ENCODE peak calls at places on chromosomes 2 and 18, in nine cellular contexts. Z is fibroblast of lung, X is fibroblast of pulmonary artery, L is CD14-positive monocyte, N is MCF 10A, I is PC-9, Y is adrenal gland, M is AG10803, R is pancreas. S is an unnamed sample.

GRCh38 chr2:48723125-48723524 is 32.4 kb downstream of the LHCGR start:
- DNase-seq in Z (peak), X (peak), L (no peak), N (no peak), I (no peak), Y (no peak), M (peak), R (no peak), S (no peak)

GRCh38 chr2:111944536-111945210 is 46.3 kb downstream of the MERTK start:
- DNase-seq in Z (no peak), X (no peak), L (no peak), N (no peak), I (no peak), Y (no peak), M (no peak), R (no peak), S (no peak)

GRCh38 chr2:195363496-195363895 is 293.5 kb upstream of the SLC39A10 start:
- DNase-seq in Z (peak), X (peak), L (no peak), N (peak), I (no peak), Y (no peak), M (peak), R (no peak), S (no peak)

GRCh38 chr2:44889118-44889517 is 52.4 kb upstream of the SIX3 start:
- DNase-seq in Z (no peak), X (no peak), L (no peak), N (no peak), I (no peak), Y (no peak), M (no peak), R (no peak), S (no peak)

GRCh38 chr18:58579561-58580047 is 49.3 kb downstream of the ALPK2 start:
- DNase-seq in Z (peak), X (peak), L (no peak), N (peak), I (no peak), Y (no peak), M (peak), R (no peak), S (no peak)

GRCh38 chr2:67561411-67561965 is 164.4 kb downstream of the ETAA1 start:
- DNase-seq in Z (peak), X (peak), L (no peak), N (peak), I (no peak), Y (peak), M (no peak), R (peak), S (peak)

GRCh38 chr2:46979611-46980010 is 64.0 kb upstream of the MCFD2 start:
- DNase-seq in Z (no peak), X (no peak), L (peak), N (no peak), I (no peak), Y (no peak), M (no peak), R (no peak), S (no peak)

GRCh38 chr2:209351636-209352035 is 72.2 kb upstream of the MAP2 start:
- DNase-seq in Z (peak), X (no peak), L (no peak), N (no peak), I (no peak), Y (no peak), M (peak), R (no peak), S (no peak)

GRCh38 chr2:96888082-96889011 is 18.5 kb upstream of the SEMA4C start:
- DNase-seq in Z (no peak), X (no peak), L (no peak), N (no peak), I (peak), Y (no peak), M (no peak), R (peak), S (peak)

GRCh38 chr2:126496493-126496892 is 159.5 kb upstream of the GYPC start:
- DNase-seq in Z (no peak), X (no peak), L (no peak), N (no peak), I (no peak), Y (no peak), M (no peak), R (no peak), S (no peak)

GRCh38 chr18:24068945-24069693 is 54.6 kb downstream of the TTC39C start:
- DNase-seq in Z (no peak), X (no peak), L (no peak), N (no peak), I (no peak), Y (no peak), M (peak), R (no peak), S (no peak)

GRCh38 chr2:182594286-182594685 is 121.8 kb upstream of the DNAJC10 start:
- DNase-seq in Z (peak), X (peak), L (no peak), N (no peak), I (peak), Y (no peak), M (peak), R (no peak), S (no peak)

GRCh38 chr2:197191177-197191947 is 119.2 kb downstream of the ANKRD44 start:
- DNase-seq in Z (no peak), X (peak), L (no peak), N (peak), I (peak), Y (no peak), M (peak), R (no peak), S (peak)

GRCh38 chr2:88590998-88591613 is 36.2 kb downstream of the EIF2AK3 start:
- DNase-seq in Z (peak), X (peak), L (no peak), N (peak), I (peak), Y (peak), M (peak), R (peak), S (peak)

GRCh38 chr2:215357660-215358059 is 45.8 kb downstream of the ATIC start:
- DNase-seq in Z (no peak), X (peak), L (no peak), N (no peak), I (no peak), Y (no peak), M (peak), R (no peak), S (no peak)

GRCh38 chr18:13409997-13410396 is 191.4 kb downstream of the LDLRAD4 start:
- DNase-seq in Z (no peak), X (no peak), L (no peak), N (no peak), I (no peak), Y (no peak), M (no peak), R (no peak), S (no peak)

GRCh38 chr2:240351826-240352426 is 83.5 kb upstream of the GPC1 start:
- DNase-seq in Z (no peak), X (no peak), L (no peak), N (no peak), I (no peak), Y (no peak), M (no peak), R (no peak), S (no peak)

GRCh38 chr2:237691908-237692600 is 64.7 kb downstream of the LRRFIP1 start:
- DNase-seq in Z (peak), X (peak), L (peak), N (peak), I (peak), Y (peak), M (peak), R (peak), S (peak)

GRCh38 chr2:108594132-108594981 is 60.1 kb downstream of the LIMS1 start:
- DNase-seq in Z (peak), X (peak), L (peak), N (peak), I (peak), Y (no peak), M (peak), R (no peak), S (peak)

GRCh38 chr2:127174176-127174575 is 45.9 kb downstream of the CYP27C1 start:
- DNase-seq in Z (peak), X (peak), L (no peak), N (peak), I (peak), Y (no peak), M (no peak), R (no peak), S (peak)

GRCh38 chr18:67402543-67402942 is 114.0 kb downstream of the DSEL start:
- DNase-seq in Z (peak), X (peak), L (no peak), N (no peak), I (no peak), Y (no peak), M (peak), R (no peak), S (no peak)

GRCh38 chr2:216149741-216150140 is 40.6 kb downstream of the XRCC5 start:
- DNase-seq in Z (peak), X (peak), L (no peak), N (no peak), I (no peak), Y (no peak), M (peak), R (no peak), S (no peak)

GRCh38 chr2:180385601-180386201 is 378.6 kb upstream of the CWC22 start:
- DNase-seq in Z (peak), X (peak), L (no peak), N (peak), I (no peak), Y (no peak), M (peak), R (no peak), S (no peak)

GRCh38 chr2:118903029-118903351 is 39.0 kb upstream of the MARCO start:
- DNase-seq in Z (no peak), X (no peak), L (no peak), N (no peak), I (no peak), Y (no peak), M (no peak), R (no peak), S (no peak)

DNA sequence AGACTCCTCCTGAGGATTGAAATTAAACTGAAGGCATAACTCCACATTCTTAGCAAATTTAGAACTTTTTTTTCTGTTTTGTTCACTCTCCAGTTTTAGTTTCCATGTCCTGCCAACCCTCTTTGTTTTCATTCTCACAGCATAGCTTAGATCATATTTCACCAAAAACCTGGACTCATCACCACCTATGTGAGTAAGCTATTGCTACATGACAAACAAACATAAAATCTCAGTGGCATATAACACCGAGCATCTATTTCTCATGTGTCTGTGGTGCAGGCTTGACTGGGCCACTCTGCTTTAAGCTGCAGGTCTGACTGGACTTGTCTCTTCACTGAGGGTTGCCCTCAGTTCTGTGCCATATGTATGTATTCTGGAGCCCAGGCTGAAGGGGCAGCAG is 385.2 kb downstream of the ARHGAP15 start:
- DNase-seq in Z (peak), X (no peak), L (no peak), N (peak), I (no peak), Y (no peak), M (peak), R (no peak), S (no peak)
- TF ChIP-seq CTCF in Z (no peak), X (no peak), L (no peak), N (no peak), I (no peak), Y (no peak), M (no peak), R (no peak), S (no peak)

DNA sequence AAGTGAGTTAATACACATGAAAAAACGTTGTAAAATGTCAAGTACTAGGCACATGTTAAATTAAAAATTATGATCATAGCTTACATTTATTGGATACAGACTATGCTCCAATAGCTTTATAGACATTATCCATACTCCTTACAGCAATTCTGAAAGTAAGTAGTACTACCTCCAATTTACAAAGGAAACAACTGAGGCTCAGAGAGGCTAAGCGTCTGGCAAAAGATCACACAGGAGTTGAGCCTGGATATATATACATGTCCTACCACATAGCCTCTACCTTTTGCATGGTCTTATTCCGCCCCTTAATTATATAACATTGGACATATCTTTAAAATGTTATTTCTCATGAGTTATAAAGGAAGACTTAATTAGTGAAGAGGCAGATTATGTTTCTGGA is 127.3 kb downstream of the CSRNP3 start:
- DNase-seq in Z (no peak), X (no peak), L (no peak), N (no peak), I (no peak), Y (no peak), M (no peak), R (no peak), S (no peak)
- TF ChIP-seq CTCF in Z (no peak), X (no peak), L (no peak), N (no peak), I (no peak), Y (no peak), M (no peak), R (no peak), S (no peak)

GRCh38 chr2:178513876-178514275 is 33.6 kb downstream of the PLEKHA3 start:
- DNase-seq in Z (peak), X (no peak), L (no peak), N (peak), I (no peak), Y (no peak), M (peak), R (no peak), S (no peak)
- TF ChIP-seq CTCF in Z (no peak), X (no peak), L (no peak), N (no peak), I (no peak), Y (no peak), M (no peak), R (no peak), S (no peak)

GRCh38 chr2:84494070-84494469 is 22.2 kb upstream of the DNAH6 start:
- DNase-seq in Z (peak), X (peak), L (no peak), N (no peak), I (no peak), Y (no peak), M (peak), R (no peak), S (no peak)

GRCh38 chr2:84491741-84492140 is 24.6 kb upstream of the DNAH6 start:
- DNase-seq in Z (no peak), X (no peak), L (no peak), N (no peak), I (no peak), Y (no peak), M (no peak), R (no peak), S (no peak)

GRCh38 chr2:84491256-84491655 is 25.0 kb upstream of the DNAH6 start:
- DNase-seq in Z (no peak), X (no peak), L (no peak), N (no peak), I (no peak), Y (no peak), M (no peak), R (no peak), S (no peak)

GRCh38 chr2:84493494-84493893 is 22.8 kb upstream of the DNAH6 start:
- DNase-seq in Z (peak), X (peak), L (no peak), N (peak), I (no peak), Y (no peak), M (peak), R (no peak), S (no peak)

GRCh38 chr2:84492571-84492970 is 23.7 kb upstream of the DNAH6 start:
- DNase-seq in Z (no peak), X (no peak), L (no peak), N (no peak), I (no peak), Y (no peak), M (peak), R (no peak), S (no peak)
- TF ChIP-seq CTCF in Z (no peak), X (peak), L (no peak), N (peak), I (peak), Y (no peak), M (peak), R (no peak), S (no peak)

DNA sequence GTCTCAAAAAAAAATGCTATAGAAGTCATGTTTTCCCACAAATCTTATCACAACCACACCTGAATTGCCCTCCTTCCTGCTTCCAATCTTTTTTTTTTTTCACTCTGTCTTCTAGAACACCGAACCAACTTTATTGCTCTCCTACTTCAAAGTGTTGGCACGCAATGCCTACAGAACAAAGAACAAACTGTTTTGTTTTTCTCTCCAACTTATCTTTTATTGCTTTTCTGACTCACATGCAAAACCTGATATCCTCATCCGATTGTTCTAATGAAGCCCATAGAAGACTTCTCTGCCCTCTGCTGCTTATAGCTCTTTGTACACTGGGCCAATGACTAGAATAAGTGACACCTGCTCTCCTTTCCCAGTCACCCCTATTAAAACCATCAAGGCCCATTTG is 602.8 kb downstream of the EPHA4 start:
- DNase-seq in Z (no peak), X (no peak), L (no peak), N (no peak), I (no peak), Y (no peak), M (no peak), R (no peak), S (no peak)
- TF ChIP-seq CTCF in Z (no peak), X (no peak), L (no peak), N (no peak), I (no peak), Y (no peak), M (no peak), R (no peak), S (no peak)

DNA sequence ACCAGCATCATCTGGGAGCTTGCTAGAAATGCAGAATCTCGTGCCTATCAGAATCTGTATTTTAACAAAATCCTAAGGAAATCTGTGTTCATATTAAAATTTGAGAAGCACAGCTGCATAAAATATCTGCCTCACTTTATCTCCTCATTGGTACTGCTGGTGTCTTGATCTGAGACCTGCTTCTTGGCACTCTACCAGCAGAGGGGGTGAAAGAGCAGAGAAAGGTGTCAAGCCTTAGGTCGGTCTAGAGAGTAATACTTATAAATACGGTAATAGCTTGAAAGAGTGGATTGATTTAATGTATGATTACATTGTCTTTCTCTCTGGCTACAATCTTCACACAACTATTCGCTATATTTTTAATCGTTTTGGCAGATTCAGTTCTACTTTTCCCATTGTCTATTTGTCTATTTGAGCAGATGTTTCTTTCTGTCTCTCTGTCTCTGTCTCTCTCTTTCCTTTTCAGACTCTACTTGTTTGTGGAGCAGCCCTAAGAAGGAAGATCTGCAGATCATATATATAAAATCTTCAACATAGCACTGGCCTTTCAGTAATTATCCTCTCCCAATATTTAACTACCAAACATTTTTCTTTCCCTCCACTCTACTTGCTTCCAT is 1.7 kb upstream of the GCG start:
- DNase-seq in Z (peak), X (peak), L (no peak), N (peak), I (no peak), Y (no peak), M (peak), R (peak), S (peak)
- TF ChIP-seq CTCF in Z (peak), X (peak), L (peak), N (peak), I (peak), Y (peak), M (peak), R (no peak), S (peak)

GRCh38 chr2:170821631-170822291 is 5.1 kb downstream of the GAD1 start:
- DNase-seq in Z (no peak), X (no peak), L (no peak), N (no peak), I (no peak), Y (no peak), M (no peak), R (no peak), S (no peak)

GRCh38 chr2:170822885-170823799 is 6.5 kb downstream of the GAD1 start:
- DNase-seq in Z (no peak), X (no peak), L (no peak), N (no peak), I (no peak), Y (no peak), M (no peak), R (no peak), S (no peak)

GRCh38 chr2:170820647-170821630 is 4.3 kb downstream of the GAD1 start:
- DNase-seq in Z (no peak), X (no peak), L (no peak), N (no peak), I (no peak), Y (no peak), M (no peak), R (no peak), S (no peak)

GRCh38 chr2:170823800-170824153 is 7.1 kb downstream of the GAD1 start:
- DNase-seq in Z (no peak), X (no peak), L (no peak), N (no peak), I (no peak), Y (no peak), M (no peak), R (no peak), S (no peak)

GRCh38 chr2:170822292-170822884 is 5.7 kb downstream of the GAD1 start:
- DNase-seq in Z (no peak), X (no peak), L (no peak), N (no peak), I (no peak), Y (no peak), M (no peak), R (no peak), S (no peak)
- TF ChIP-seq CTCF in Z (peak), X (no peak), L (peak), N (no peak), I (no peak), Y (no peak), M (peak), R (no peak), S (no peak)